ENCODE peak calls at places on chromosomes 11 and 22, in six cellular contexts. R is cerebellar nuclear complex; G is NCI-H2029; D is CD8-positive, alpha-beta memory T cell; H is fibroblast of mammary gland; B is GM13977. W is an unnamed sample.

GRCh38 chr11:705646-706438 is at the start of gene EPS8L2:
- DNase-seq in G (peak), D (no peak), B (peak), H (no peak), R (no peak), W (no peak)

GRCh38 chr11:9092846-9093778 is 1.7 kb upstream of the SCUBE2 start:
- DNase-seq in G (peak), B (peak), D (no peak), H (peak), R (no peak), W (no peak)

GRCh38 chr11:120863359-120863758 is 160.5 kb upstream of the TBCEL start:
- DNase-seq in B (no peak), G (no peak), R (no peak), D (no peak), H (peak), W (no peak)

GRCh38 chr11:95095858-95096587 is 6.4 kb downstream of the ENDOD1 start:
- DNase-seq in H (peak), B (peak), R (no peak), D (no peak), G (no peak), W (no peak)

GRCh38 chr22:48664586-48664985 is 1163.1 kb downstream of the BRD1 start:
- DNase-seq in H (no peak), G (no peak), R (no peak), D (no peak), B (no peak), W (no peak)

GRCh38 chr11:86746509-86746908 is 53.8 kb upstream of the PRSS23 start:
- DNase-seq in B (no peak), H (no peak), D (no peak), G (no peak), R (no peak), W (no peak)

GRCh38 chr11:96204721-96205459 is 138.1 kb downstream of the MAML2 start:
- DNase-seq in D (peak), G (no peak), B (no peak), H (no peak), R (no peak), W (no peak)

GRCh38 chr11:123434911-123435310 is 4.8 kb downstream of the GRAMD1B start:
- DNase-seq in B (no peak), G (peak), H (no peak), D (no peak), R (no peak), W (no peak)

GRCh38 chr11:120710354-120711187 is 199.0 kb downstream of the GRIK4 start:
- DNase-seq in G (no peak), R (no peak), B (no peak), H (peak), D (no peak), W (peak)

GRCh38 chr11:64204080-64204440 is 2.5 kb upstream of the FERMT3 start:
- DNase-seq in D (no peak), G (no peak), H (no peak), R (no peak), B (no peak), W (no peak)

GRCh38 chr22:26321469-26321913 is 107.6 kb upstream of the ASPHD2 start:
- DNase-seq in D (no peak), B (no peak), G (no peak), R (no peak), H (peak), W (peak)

GRCh38 chr11:31798057-31799035 is 12.8 kb downstream of the PAX6 start:
- DNase-seq in B (peak), R (no peak), G (no peak), H (no peak), D (no peak), W (no peak)

GRCh38 chr11:62500066-62501035 is 46.3 kb downstream of the AHNAK start:
- DNase-seq in G (peak), D (no peak), B (no peak), R (no peak), H (no peak), W (no peak)

GRCh38 chr11:35352107-35352888 is 67.1 kb downstream of the SLC1A2 start:
- DNase-seq in R (no peak), D (no peak), G (no peak), B (no peak), H (peak), W (no peak)

GRCh38 chr22:39236321-39237275 is 8.2 kb downstream of the PDGFB start:
- DNase-seq in G (peak), R (no peak), D (peak), B (peak), H (no peak), W (no peak)

GRCh38 chr22:27880778-27881394 is 38.2 kb downstream of the PITPNB start:
- DNase-seq in H (peak), B (peak), D (peak), R (no peak), G (no peak), W (no peak)

GRCh38 chr11:122656631-122657101 is 1.1 kb downstream of the UBASH3B start:
- DNase-seq in D (peak), R (no peak), H (peak), B (peak), G (no peak), W (peak)

GRCh38 chr11:65442952-65443351 is 20.4 kb downstream of the NEAT1 start:
- DNase-seq in R (no peak), H (peak), D (no peak), G (no peak), B (no peak), W (no peak)

GRCh38 chr11:65251476-65251875 is 10.3 kb upstream of the POLA2 start:
- DNase-seq in D (no peak), H (peak), G (no peak), B (no peak), R (no peak), W (no peak)

GRCh38 chr11:89381094-89381493 is 110.1 kb downstream of the NOX4 start:
- DNase-seq in R (no peak), D (no peak), B (no peak), H (peak), G (no peak), W (no peak)

GRCh38 chr22:36409067-36409466 is 21.3 kb upstream of the MYH9 start:
- DNase-seq in B (no peak), R (no peak), D (no peak), G (no peak), H (no peak), W (no peak)

GRCh38 chr11:65606876-65607613 is 7.0 kb downstream of the MAP3K11 start:
- DNase-seq in B (no peak), G (peak), H (peak), D (no peak), R (peak), W (peak)

GRCh38 chr11:46277313-46277622 is 194 bp upstream of the CREB3L1 start:
- DNase-seq in H (peak), B (peak), R (no peak), D (no peak), G (peak), W (no peak)

GRCh38 chr11:64747961-64748715 is 4.2 kb upstream of the RASGRP2 start:
- DNase-seq in R (no peak), D (no peak), G (no peak), B (no peak), H (peak), W (no peak)

GRCh38 chr11:81004576-81004975 is 1563.7 kb upstream of the TENM4 start:
- DNase-seq in B (no peak), H (no peak), D (no peak), R (no peak), G (no peak), W (no peak)